ENCODE peak calls at places on chromosomes 1 and 21, in seven cellular contexts. One of them, this sample, is unnamed.

GRCh38 chr1:51859333-51859732 is 19.2 kb downstream of the NRDC start:
- ATAC-seq in stimulated activated naive CD8-positive, alpha-beta T cell treated with anti-CD3 and anti-CD28 coated beads, Interleukin-15, Interleukin-2, amounts not matched to agents 100 U/mL and 50 U/mL, for 24 hours: no peak
- ATAC-seq in PC-3: no peak
- ATAC-seq in heart right ventricle: no peak
- ATAC-seq in HCT116: no peak
- ATAC-seq in Right ventricle myocardium superior: no peak
- ATAC-seq in central memory CD8-positive, alpha-beta T cell: no peak
- ATAC-seq in this sample: no peak

GRCh38 chr1:210448293-210448892 is 119.7 kb downstream of the HHAT start:
- ATAC-seq in Right ventricle myocardium superior: peak
- ATAC-seq in central memory CD8-positive, alpha-beta T cell: no peak
- ATAC-seq in HCT116: peak
- ATAC-seq in heart right ventricle: no peak
- ATAC-seq in PC-3: peak
- ATAC-seq in stimulated activated naive CD8-positive, alpha-beta T cell treated with anti-CD3 and anti-CD28 coated beads, Interleukin-15, Interleukin-2, amounts not matched to agents 100 U/mL and 50 U/mL, for 24 hours: no peak
- ATAC-seq in this sample: peak

GRCh38 chr1:183582021-183582746 is 8.1 kb downstream of the NCF2 start:
- ATAC-seq in heart right ventricle: peak
- ATAC-seq in Right ventricle myocardium superior: peak
- ATAC-seq in PC-3: no peak
- ATAC-seq in HCT116: no peak
- ATAC-seq in central memory CD8-positive, alpha-beta T cell: no peak
- ATAC-seq in stimulated activated naive CD8-positive, alpha-beta T cell treated with anti-CD3 and anti-CD28 coated beads, Interleukin-15, Interleukin-2, amounts not matched to agents 100 U/mL and 50 U/mL, for 24 hours: no peak
- ATAC-seq in this sample: no peak

GRCh38 chr1:206021008-206021795 is 2.5 kb downstream of the CTSE start:
- ATAC-seq in HCT116: no peak
- ATAC-seq in central memory CD8-positive, alpha-beta T cell: no peak
- ATAC-seq in stimulated activated naive CD8-positive, alpha-beta T cell treated with anti-CD3 and anti-CD28 coated beads, Interleukin-15, Interleukin-2, amounts not matched to agents 100 U/mL and 50 U/mL, for 24 hours: no peak
- ATAC-seq in Right ventricle myocardium superior: no peak
- ATAC-seq in heart right ventricle: no peak
- ATAC-seq in PC-3: no peak
- ATAC-seq in this sample: peak

GRCh38 chr21:34279285-34279684 is 84.5 kb upstream of the KCNE2 start:
- ATAC-seq in HCT116: no peak
- ATAC-seq in stimulated activated naive CD8-positive, alpha-beta T cell treated with anti-CD3 and anti-CD28 coated beads, Interleukin-15, Interleukin-2, amounts not matched to agents 100 U/mL and 50 U/mL, for 24 hours: no peak
- ATAC-seq in Right ventricle myocardium superior: no peak
- ATAC-seq in heart right ventricle: no peak
- ATAC-seq in central memory CD8-positive, alpha-beta T cell: no peak
- ATAC-seq in PC-3: no peak
- ATAC-seq in this sample: no peak

GRCh38 chr21:33904041-33904440 is 11.6 kb downstream of the ATP5PO start:
- ATAC-seq in HCT116: no peak
- ATAC-seq in stimulated activated naive CD8-positive, alpha-beta T cell treated with anti-CD3 and anti-CD28 coated beads, Interleukin-15, Interleukin-2, amounts not matched to agents 100 U/mL and 50 U/mL, for 24 hours: no peak
- ATAC-seq in central memory CD8-positive, alpha-beta T cell: no peak
- ATAC-seq in PC-3: no peak
- ATAC-seq in heart right ventricle: no peak
- ATAC-seq in Right ventricle myocardium superior: no peak
- ATAC-seq in this sample: no peak

GRCh38 chr1:115140442-115141144 is 51.3 kb upstream of the TSPAN2 start:
- ATAC-seq in PC-3: no peak
- ATAC-seq in stimulated activated naive CD8-positive, alpha-beta T cell treated with anti-CD3 and anti-CD28 coated beads, Interleukin-15, Interleukin-2, amounts not matched to agents 100 U/mL and 50 U/mL, for 24 hours: no peak
- ATAC-seq in central memory CD8-positive, alpha-beta T cell: no peak
- ATAC-seq in Right ventricle myocardium superior: no peak
- ATAC-seq in heart right ventricle: no peak
- ATAC-seq in HCT116: no peak
- ATAC-seq in this sample: no peak

GRCh38 chr1:48214820-48215219 is 7.7 kb upstream of the SLC5A9 start:
- ATAC-seq in PC-3: no peak
- ATAC-seq in central memory CD8-positive, alpha-beta T cell: no peak
- ATAC-seq in stimulated activated naive CD8-positive, alpha-beta T cell treated with anti-CD3 and anti-CD28 coated beads, Interleukin-15, Interleukin-2, amounts not matched to agents 100 U/mL and 50 U/mL, for 24 hours: no peak
- ATAC-seq in HCT116: no peak
- ATAC-seq in Right ventricle myocardium superior: peak
- ATAC-seq in heart right ventricle: no peak
- ATAC-seq in this sample: no peak

GRCh38 chr1:19628879-19629278 is 15.2 kb upstream of the NBL1 start:
- ATAC-seq in heart right ventricle: no peak
- ATAC-seq in Right ventricle myocardium superior: no peak
- ATAC-seq in HCT116: no peak
- ATAC-seq in PC-3: no peak
- ATAC-seq in stimulated activated naive CD8-positive, alpha-beta T cell treated with anti-CD3 and anti-CD28 coated beads, Interleukin-15, Interleukin-2, amounts not matched to agents 100 U/mL and 50 U/mL, for 24 hours: no peak
- ATAC-seq in central memory CD8-positive, alpha-beta T cell: no peak
- ATAC-seq in this sample: no peak

GRCh38 chr1:23434260-23434775 is 9.8 kb upstream of the TCEA3 start:
- ATAC-seq in central memory CD8-positive, alpha-beta T cell: no peak
- ATAC-seq in heart right ventricle: no peak
- ATAC-seq in PC-3: no peak
- ATAC-seq in stimulated activated naive CD8-positive, alpha-beta T cell treated with anti-CD3 and anti-CD28 coated beads, Interleukin-15, Interleukin-2, amounts not matched to agents 100 U/mL and 50 U/mL, for 24 hours: no peak
- ATAC-seq in Right ventricle myocardium superior: no peak
- ATAC-seq in HCT116: no peak
- ATAC-seq in this sample: no peak

GRCh38 chr1:21165076-21165475 is 11.6 kb downstream of the EIF4G3 start:
- ATAC-seq in PC-3: no peak
- ATAC-seq in central memory CD8-positive, alpha-beta T cell: no peak
- ATAC-seq in stimulated activated naive CD8-positive, alpha-beta T cell treated with anti-CD3 and anti-CD28 coated beads, Interleukin-15, Interleukin-2, amounts not matched to agents 100 U/mL and 50 U/mL, for 24 hours: no peak
- ATAC-seq in Right ventricle myocardium superior: no peak
- ATAC-seq in HCT116: no peak
- ATAC-seq in heart right ventricle: no peak
- ATAC-seq in this sample: no peak

GRCh38 chr1:186175588-186175987 is 199.5 kb downstream of the TPR start:
- ATAC-seq in HCT116: no peak
- ATAC-seq in stimulated activated naive CD8-positive, alpha-beta T cell treated with anti-CD3 and anti-CD28 coated beads, Interleukin-15, Interleukin-2, amounts not matched to agents 100 U/mL and 50 U/mL, for 24 hours: no peak
- ATAC-seq in Right ventricle myocardium superior: no peak
- ATAC-seq in PC-3: no peak
- ATAC-seq in central memory CD8-positive, alpha-beta T cell: no peak
- ATAC-seq in heart right ventricle: no peak
- ATAC-seq in this sample: peak

GRCh38 chr1:30888975-30889374 is 19.6 kb downstream of the SDC3 start:
- ATAC-seq in stimulated activated naive CD8-positive, alpha-beta T cell treated with anti-CD3 and anti-CD28 coated beads, Interleukin-15, Interleukin-2, amounts not matched to agents 100 U/mL and 50 U/mL, for 24 hours: no peak
- ATAC-seq in central memory CD8-positive, alpha-beta T cell: no peak
- ATAC-seq in Right ventricle myocardium superior: no peak
- ATAC-seq in heart right ventricle: no peak
- ATAC-seq in HCT116: no peak
- ATAC-seq in PC-3: no peak
- ATAC-seq in this sample: peak

GRCh38 chr1:50659107-50659628 is 235.9 kb upstream of the DMRTA2 start:
- ATAC-seq in PC-3: no peak
- ATAC-seq in heart right ventricle: no peak
- ATAC-seq in central memory CD8-positive, alpha-beta T cell: no peak
- ATAC-seq in stimulated activated naive CD8-positive, alpha-beta T cell treated with anti-CD3 and anti-CD28 coated beads, Interleukin-15, Interleukin-2, amounts not matched to agents 100 U/mL and 50 U/mL, for 24 hours: no peak
- ATAC-seq in HCT116: no peak
- ATAC-seq in Right ventricle myocardium superior: no peak
- ATAC-seq in this sample: no peak

GRCh38 chr1:12485231-12486172 is 132.5 kb downstream of the DHRS3 start:
- ATAC-seq in HCT116: peak
- ATAC-seq in heart right ventricle: no peak
- ATAC-seq in stimulated activated naive CD8-positive, alpha-beta T cell treated with anti-CD3 and anti-CD28 coated beads, Interleukin-15, Interleukin-2, amounts not matched to agents 100 U/mL and 50 U/mL, for 24 hours: no peak
- ATAC-seq in Right ventricle myocardium superior: peak
- ATAC-seq in PC-3: peak
- ATAC-seq in central memory CD8-positive, alpha-beta T cell: no peak
- ATAC-seq in this sample: peak

GRCh38 chr1:167654975-167655575 is 25.0 kb downstream of the RCSD1 start:
- ATAC-seq in HCT116: no peak
- ATAC-seq in stimulated activated naive CD8-positive, alpha-beta T cell treated with anti-CD3 and anti-CD28 coated beads, Interleukin-15, Interleukin-2, amounts not matched to agents 100 U/mL and 50 U/mL, for 24 hours: no peak
- ATAC-seq in central memory CD8-positive, alpha-beta T cell: no peak
- ATAC-seq in Right ventricle myocardium superior: peak
- ATAC-seq in heart right ventricle: peak
- ATAC-seq in PC-3: no peak
- ATAC-seq in this sample: no peak

GRCh38 chr1:156487862-156488261 is 12.7 kb downstream of the MEF2D start:
- ATAC-seq in stimulated activated naive CD8-positive, alpha-beta T cell treated with anti-CD3 and anti-CD28 coated beads, Interleukin-15, Interleukin-2, amounts not matched to agents 100 U/mL and 50 U/mL, for 24 hours: peak
- ATAC-seq in heart right ventricle: no peak
- ATAC-seq in HCT116: no peak
- ATAC-seq in Right ventricle myocardium superior: no peak
- ATAC-seq in PC-3: peak
- ATAC-seq in central memory CD8-positive, alpha-beta T cell: peak
- ATAC-seq in this sample: no peak

GRCh38 chr1:183139281-183139942 is 46.7 kb upstream of the LAMC2 start:
- ATAC-seq in PC-3: peak
- ATAC-seq in stimulated activated naive CD8-positive, alpha-beta T cell treated with anti-CD3 and anti-CD28 coated beads, Interleukin-15, Interleukin-2, amounts not matched to agents 100 U/mL and 50 U/mL, for 24 hours: no peak
- ATAC-seq in Right ventricle myocardium superior: no peak
- ATAC-seq in HCT116: no peak
- ATAC-seq in central memory CD8-positive, alpha-beta T cell: no peak
- ATAC-seq in heart right ventricle: no peak
- ATAC-seq in this sample: peak

GRCh38 chr1:33339413-33339812 is 18.5 kb upstream of the A3GALT2 start:
- ATAC-seq in PC-3: no peak
- ATAC-seq in Right ventricle myocardium superior: peak
- ATAC-seq in heart right ventricle: no peak
- ATAC-seq in stimulated activated naive CD8-positive, alpha-beta T cell treated with anti-CD3 and anti-CD28 coated beads, Interleukin-15, Interleukin-2, amounts not matched to agents 100 U/mL and 50 U/mL, for 24 hours: no peak
- ATAC-seq in central memory CD8-positive, alpha-beta T cell: no peak
- ATAC-seq in HCT116: peak
- ATAC-seq in this sample: no peak

GRCh38 chr1:6513296-6513928 is 21.9 kb upstream of the PLEKHG5 start:
- ATAC-seq in PC-3: no peak
- ATAC-seq in stimulated activated naive CD8-positive, alpha-beta T cell treated with anti-CD3 and anti-CD28 coated beads, Interleukin-15, Interleukin-2, amounts not matched to agents 100 U/mL and 50 U/mL, for 24 hours: no peak
- ATAC-seq in Right ventricle myocardium superior: peak
- ATAC-seq in heart right ventricle: no peak
- ATAC-seq in central memory CD8-positive, alpha-beta T cell: no peak
- ATAC-seq in HCT116: no peak
- ATAC-seq in this sample: no peak

GRCh38 chr1:941588-942383 is 17.3 kb downstream of the NOC2L start:
- ATAC-seq in heart right ventricle: peak
- ATAC-seq in central memory CD8-positive, alpha-beta T cell: no peak
- ATAC-seq in Right ventricle myocardium superior: peak
- ATAC-seq in HCT116: peak
- ATAC-seq in PC-3: peak
- ATAC-seq in stimulated activated naive CD8-positive, alpha-beta T cell treated with anti-CD3 and anti-CD28 coated beads, Interleukin-15, Interleukin-2, amounts not matched to agents 100 U/mL and 50 U/mL, for 24 hours: no peak
- ATAC-seq in this sample: peak

GRCh38 chr1:87200875-87201638 is 127.6 kb upstream of the LMO4 start:
- ATAC-seq in HCT116: no peak
- ATAC-seq in stimulated activated naive CD8-positive, alpha-beta T cell treated with anti-CD3 and anti-CD28 coated beads, Interleukin-15, Interleukin-2, amounts not matched to agents 100 U/mL and 50 U/mL, for 24 hours: no peak
- ATAC-seq in PC-3: peak
- ATAC-seq in central memory CD8-positive, alpha-beta T cell: no peak
- ATAC-seq in heart right ventricle: no peak
- ATAC-seq in Right ventricle myocardium superior: no peak
- ATAC-seq in this sample: no peak

GRCh38 chr21:38486221-38486620 is 12.1 kb downstream of the ERG start:
- ATAC-seq in Right ventricle myocardium superior: peak
- ATAC-seq in heart right ventricle: no peak
- ATAC-seq in central memory CD8-positive, alpha-beta T cell: no peak
- ATAC-seq in PC-3: peak
- ATAC-seq in stimulated activated naive CD8-positive, alpha-beta T cell treated with anti-CD3 and anti-CD28 coated beads, Interleukin-15, Interleukin-2, amounts not matched to agents 100 U/mL and 50 U/mL, for 24 hours: no peak
- ATAC-seq in HCT116: no peak
- ATAC-seq in this sample: peak

GRCh38 chr1:150562384-150563339 is 13.5 kb downstream of the ADAMTSL4 start:
- ATAC-seq in Right ventricle myocardium superior: no peak
- ATAC-seq in central memory CD8-positive, alpha-beta T cell: peak
- ATAC-seq in stimulated activated naive CD8-positive, alpha-beta T cell treated with anti-CD3 and anti-CD28 coated beads, Interleukin-15, Interleukin-2, amounts not matched to agents 100 U/mL and 50 U/mL, for 24 hours: peak
- ATAC-seq in PC-3: no peak
- ATAC-seq in HCT116: no peak
- ATAC-seq in heart right ventricle: no peak
- ATAC-seq in this sample: no peak

GRCh38 chr1:151292207-151293030 is 10.3 kb downstream of the ZNF687 start:
- ATAC-seq in heart right ventricle: no peak
- ATAC-seq in central memory CD8-positive, alpha-beta T cell: no peak
- ATAC-seq in stimulated activated naive CD8-positive, alpha-beta T cell treated with anti-CD3 and anti-CD28 coated beads, Interleukin-15, Interleukin-2, amounts not matched to agents 100 U/mL and 50 U/mL, for 24 hours: peak
- ATAC-seq in PC-3: no peak
- ATAC-seq in HCT116: peak
- ATAC-seq in Right ventricle myocardium superior: no peak
- ATAC-seq in this sample: peak

GRCh38 chr1:175599212-175599681 is 144.1 kb downstream of the TNR start:
- ATAC-seq in HCT116: no peak
- ATAC-seq in Right ventricle myocardium superior: peak
- ATAC-seq in heart right ventricle: no peak
- ATAC-seq in PC-3: no peak
- ATAC-seq in stimulated activated naive CD8-positive, alpha-beta T cell treated with anti-CD3 and anti-CD28 coated beads, Interleukin-15, Interleukin-2, amounts not matched to agents 100 U/mL and 50 U/mL, for 24 hours: no peak
- ATAC-seq in central memory CD8-positive, alpha-beta T cell: no peak
- ATAC-seq in this sample: no peak

GRCh38 chr1:2979191-2980072 is 41.8 kb upstream of the ACTRT2 start:
- ATAC-seq in Right ventricle myocardium superior: peak
- ATAC-seq in heart right ventricle: no peak
- ATAC-seq in HCT116: no peak
- ATAC-seq in stimulated activated naive CD8-positive, alpha-beta T cell treated with anti-CD3 and anti-CD28 coated beads, Interleukin-15, Interleukin-2, amounts not matched to agents 100 U/mL and 50 U/mL, for 24 hours: no peak
- ATAC-seq in central memory CD8-positive, alpha-beta T cell: no peak
- ATAC-seq in PC-3: peak
- ATAC-seq in this sample: no peak

GRCh38 chr1:182620924-182621585 is 16.9 kb upstream of the RGS16 start:
- ATAC-seq in central memory CD8-positive, alpha-beta T cell: no peak
- ATAC-seq in stimulated activated naive CD8-positive, alpha-beta T cell treated with anti-CD3 and anti-CD28 coated beads, Interleukin-15, Interleukin-2, amounts not matched to agents 100 U/mL and 50 U/mL, for 24 hours: peak
- ATAC-seq in heart right ventricle: no peak
- ATAC-seq in HCT116: no peak
- ATAC-seq in PC-3: no peak
- ATAC-seq in Right ventricle myocardium superior: no peak
- ATAC-seq in this sample: no peak

GRCh38 chr1:204728045-204728444 is 42.5 kb upstream of the LRRN2 start:
- ATAC-seq in Right ventricle myocardium superior: no peak
- ATAC-seq in stimulated activated naive CD8-positive, alpha-beta T cell treated with anti-CD3 and anti-CD28 coated beads, Interleukin-15, Interleukin-2, amounts not matched to agents 100 U/mL and 50 U/mL, for 24 hours: no peak
- ATAC-seq in PC-3: no peak
- ATAC-seq in heart right ventricle: no peak
- ATAC-seq in central memory CD8-positive, alpha-beta T cell: no peak
- ATAC-seq in HCT116: no peak
- ATAC-seq in this sample: no peak

GRCh38 chr1:247119600-247120407 is 15.6 kb upstream of the ZNF669 start:
- ATAC-seq in PC-3: no peak
- ATAC-seq in HCT116: no peak
- ATAC-seq in Right ventricle myocardium superior: no peak
- ATAC-seq in stimulated activated naive CD8-positive, alpha-beta T cell treated with anti-CD3 and anti-CD28 coated beads, Interleukin-15, Interleukin-2, amounts not matched to agents 100 U/mL and 50 U/mL, for 24 hours: peak
- ATAC-seq in central memory CD8-positive, alpha-beta T cell: no peak
- ATAC-seq in heart right ventricle: no peak
- ATAC-seq in this sample: peak

GRCh38 chr1:168032048-168032447 is 95.2 kb upstream of the MPC2 start:
- ATAC-seq in PC-3: no peak
- ATAC-seq in central memory CD8-positive, alpha-beta T cell: no peak
- ATAC-seq in heart right ventricle: no peak
- ATAC-seq in Right ventricle myocardium superior: no peak
- ATAC-seq in HCT116: no peak
- ATAC-seq in stimulated activated naive CD8-positive, alpha-beta T cell treated with anti-CD3 and anti-CD28 coated beads, Interleukin-15, Interleukin-2, amounts not matched to agents 100 U/mL and 50 U/mL, for 24 hours: no peak
- ATAC-seq in this sample: no peak

GRCh38 chr1:229192031-229192430 is 78.9 kb upstream of the RAB4A start:
- ATAC-seq in HCT116: no peak
- ATAC-seq in stimulated activated naive CD8-positive, alpha-beta T cell treated with anti-CD3 and anti-CD28 coated beads, Interleukin-15, Interleukin-2, amounts not matched to agents 100 U/mL and 50 U/mL, for 24 hours: peak
- ATAC-seq in Right ventricle myocardium superior: no peak
- ATAC-seq in heart right ventricle: no peak
- ATAC-seq in PC-3: no peak
- ATAC-seq in central memory CD8-positive, alpha-beta T cell: peak
- ATAC-seq in this sample: no peak

GRCh38 chr1:33886452-33886851 is 22.6 kb downstream of the HMGB4 start:
- ATAC-seq in Right ventricle myocardium superior: no peak
- ATAC-seq in stimulated activated naive CD8-positive, alpha-beta T cell treated with anti-CD3 and anti-CD28 coated beads, Interleukin-15, Interleukin-2, amounts not matched to agents 100 U/mL and 50 U/mL, for 24 hours: no peak
- ATAC-seq in central memory CD8-positive, alpha-beta T cell: no peak
- ATAC-seq in heart right ventricle: no peak
- ATAC-seq in HCT116: no peak
- ATAC-seq in PC-3: no peak
- ATAC-seq in this sample: no peak

GRCh38 chr1:200262326-200262965 is 147.4 kb downstream of the ZNF281 start:
- ATAC-seq in stimulated activated naive CD8-positive, alpha-beta T cell treated with anti-CD3 and anti-CD28 coated beads, Interleukin-15, Interleukin-2, amounts not matched to agents 100 U/mL and 50 U/mL, for 24 hours: peak
- ATAC-seq in Right ventricle myocardium superior: no peak
- ATAC-seq in PC-3: no peak
- ATAC-seq in heart right ventricle: no peak
- ATAC-seq in HCT116: no peak
- ATAC-seq in central memory CD8-positive, alpha-beta T cell: peak
- ATAC-seq in this sample: no peak

GRCh38 chr1:235622933-235623790 is 26.4 kb downstream of the GNG4 start:
- ATAC-seq in heart right ventricle: no peak
- ATAC-seq in PC-3: no peak
- ATAC-seq in HCT116: peak
- ATAC-seq in Right ventricle myocardium superior: no peak
- ATAC-seq in central memory CD8-positive, alpha-beta T cell: no peak
- ATAC-seq in stimulated activated naive CD8-positive, alpha-beta T cell treated with anti-CD3 and anti-CD28 coated beads, Interleukin-15, Interleukin-2, amounts not matched to agents 100 U/mL and 50 U/mL, for 24 hours: no peak
- ATAC-seq in this sample: no peak

GRCh38 chr1:91901231-91901630 is 15.3 kb upstream of the TGFBR3 start:
- ATAC-seq in central memory CD8-positive, alpha-beta T cell: no peak
- ATAC-seq in HCT116: no peak
- ATAC-seq in Right ventricle myocardium superior: no peak
- ATAC-seq in heart right ventricle: no peak
- ATAC-seq in stimulated activated naive CD8-positive, alpha-beta T cell treated with anti-CD3 and anti-CD28 coated beads, Interleukin-15, Interleukin-2, amounts not matched to agents 100 U/mL and 50 U/mL, for 24 hours: no peak
- ATAC-seq in PC-3: no peak
- ATAC-seq in this sample: no peak

GRCh38 chr1:43985984-43986595 is 5.3 kb upstream of the CCDC24 start:
- ATAC-seq in Right ventricle myocardium superior: no peak
- ATAC-seq in HCT116: no peak
- ATAC-seq in PC-3: peak
- ATAC-seq in heart right ventricle: no peak
- ATAC-seq in stimulated activated naive CD8-positive, alpha-beta T cell treated with anti-CD3 and anti-CD28 coated beads, Interleukin-15, Interleukin-2, amounts not matched to agents 100 U/mL and 50 U/mL, for 24 hours: no peak
- ATAC-seq in central memory CD8-positive, alpha-beta T cell: no peak
- ATAC-seq in this sample: no peak